ENCODE peak calls at places on chromosomes 6 and 20, in seven cellular contexts. D, A, G, M, Z, H and T are unnamed samples.

GRCh38 chr6:88238901-88239300 is 72.8 kb upstream of the CNR1 start:
- DNase-seq in Z (no peak), M (no peak), G (no peak), A (no peak), D (no peak), H (no peak), T (no peak)

GRCh38 chr20:62728028-62728780 is 19.6 kb downstream of the NTSR1 start:
- DNase-seq in H (peak), D (no peak), G (no peak), M (no peak), Z (no peak), A (no peak), T (no peak)

GRCh38 chr6:95846652-95847051 is 169.1 kb upstream of the FUT9 start:
- DNase-seq in A (no peak), G (no peak), Z (no peak), D (no peak), H (no peak), M (no peak), T (no peak)

GRCh38 chr6:80566361-80566760 is 459.9 kb downstream of the BCKDHB start:
- DNase-seq in M (no peak), D (no peak), H (no peak), Z (no peak), G (no peak), A (no peak), T (no peak)

GRCh38 chr20:62148908-62149314 is 5.3 kb downstream of the SS18L1 start:
- DNase-seq in M (no peak), G (no peak), H (no peak), D (no peak), A (no peak), Z (no peak), T (no peak)

GRCh38 chr6:30781362-30781696 is 37.0 kb upstream of the IER3 start:
- DNase-seq in D (no peak), H (no peak), A (no peak), G (no peak), Z (no peak), M (peak), T (no peak)

GRCh38 chr6:106279179-106279578 is 46.4 kb downstream of the ATG5 start:
- DNase-seq in D (no peak), M (no peak), A (peak), H (no peak), Z (no peak), G (no peak), T (no peak)

GRCh38 chr6:3147914-3148757 is 9.2 kb downstream of the TUBB2A start:
- DNase-seq in A (no peak), D (no peak), Z (no peak), G (no peak), M (no peak), H (no peak), T (no peak)

GRCh38 chr6:8301502-8301901 is 133.8 kb downstream of the SLC35B3 start:
- DNase-seq in M (no peak), G (no peak), Z (no peak), H (no peak), D (no peak), A (no peak), T (no peak)

GRCh38 chr20:51528263-51529026 is 14.1 kb downstream of the NFATC2 start:
- DNase-seq in G (no peak), H (no peak), A (no peak), M (no peak), D (no peak), Z (no peak), T (no peak)

GRCh38 chr6:28542440-28543293 is 17.0 kb downstream of the GPX5 start:
- DNase-seq in Z (peak), D (peak), G (peak), A (peak), H (peak), M (no peak), T (no peak)

GRCh38 chr6:41228616-41229015 is 467 bp downstream of the TREML4 start:
- DNase-seq in D (no peak), A (no peak), H (peak), G (no peak), M (no peak), Z (no peak), T (no peak)

GRCh38 chr6:40164345-40164755 is 230.1 kb upstream of the MOCS1 start:
- DNase-seq in Z (peak), D (no peak), A (no peak), H (no peak), G (no peak), M (peak), T (peak)

GRCh38 chr20:24149881-24150307 is 161.3 kb upstream of the GGTLC1 start:
- DNase-seq in Z (no peak), H (no peak), A (no peak), M (no peak), D (no peak), G (no peak), T (no peak)

GRCh38 chr20:41138527-41139226 is 1.3 kb downstream of the PLCG1 start:
- DNase-seq in G (peak), M (no peak), H (no peak), D (peak), Z (no peak), A (no peak), T (no peak)

GRCh38 chr20:23047738-23048214 is 1.7 kb downstream of the THBD start:
- DNase-seq in A (no peak), M (peak), G (peak), Z (no peak), D (no peak), H (no peak), T (no peak)

GRCh38 chr6:3281669-3282460 is 23.1 kb downstream of the PSMG4 start:
- DNase-seq in G (peak), H (no peak), M (peak), A (peak), D (no peak), Z (peak), T (no peak)

GRCh38 chr20:845967-846893 is 12.7 kb downstream of the FAM110A start:
- DNase-seq in M (peak), D (peak), Z (no peak), A (no peak), H (peak), G (no peak), T (no peak)

GRCh38 chr6:161359617-161359945 is 85.7 kb upstream of the AGPAT4 start:
- DNase-seq in D (no peak), A (peak), H (no peak), G (no peak), Z (no peak), M (no peak), T (no peak)

GRCh38 chr20:4835244-4836177 is 113.8 kb downstream of the PRND start:
- DNase-seq in A (peak), D (no peak), Z (peak), H (no peak), G (no peak), M (peak), T (peak)
- H3K27ac ChIP-seq in A (no peak), D (no peak), Z (peak), H (no peak), G (no peak), M (no peak), T (no peak)

DNA sequence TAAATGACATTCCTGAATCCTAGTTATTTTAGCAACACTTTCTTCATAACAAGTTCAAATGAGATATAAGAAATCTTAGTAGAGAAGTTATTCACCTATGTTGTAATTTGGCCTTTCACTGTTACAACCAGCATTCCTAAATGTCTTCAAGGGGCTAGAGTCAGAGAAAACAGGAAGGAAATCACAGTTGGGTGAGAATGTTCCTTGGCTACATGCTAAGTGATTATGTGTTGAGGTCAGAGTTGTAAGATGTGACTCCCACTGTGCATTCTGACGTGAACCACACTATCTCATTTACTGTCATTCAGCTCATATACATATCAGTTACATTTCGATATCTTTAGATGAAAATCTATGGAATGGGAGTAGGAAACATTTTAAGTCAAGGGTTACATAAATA is 51.0 kb upstream of the MLIP start:
- DNase-seq in Z (no peak), G (no peak), M (no peak), D (no peak), A (peak), H (no peak), T (no peak)
- H3K27ac ChIP-seq in Z (no peak), G (no peak), M (peak), D (no peak), A (no peak), H (no peak), T (no peak)

GRCh38 chr6:37585937-37586336 is 86.2 kb upstream of the CCDC167 start:
- DNase-seq in Z (no peak), H (no peak), M (no peak), D (no peak), G (no peak), A (no peak), T (no peak)

GRCh38 chr6:37587776-37588744 is 88.4 kb upstream of the CCDC167 start:
- DNase-seq in H (no peak), D (no peak), A (no peak), G (no peak), Z (no peak), M (no peak), T (no peak)

GRCh38 chr6:37589198-37589597 is 89.5 kb upstream of the CCDC167 start:
- DNase-seq in A (no peak), M (no peak), H (no peak), G (no peak), D (no peak), Z (no peak), T (no peak)

GRCh38 chr6:37585523-37585905 is 85.8 kb upstream of the CCDC167 start:
- DNase-seq in Z (no peak), H (no peak), G (no peak), M (no peak), D (no peak), A (no peak), T (no peak)

DNA sequence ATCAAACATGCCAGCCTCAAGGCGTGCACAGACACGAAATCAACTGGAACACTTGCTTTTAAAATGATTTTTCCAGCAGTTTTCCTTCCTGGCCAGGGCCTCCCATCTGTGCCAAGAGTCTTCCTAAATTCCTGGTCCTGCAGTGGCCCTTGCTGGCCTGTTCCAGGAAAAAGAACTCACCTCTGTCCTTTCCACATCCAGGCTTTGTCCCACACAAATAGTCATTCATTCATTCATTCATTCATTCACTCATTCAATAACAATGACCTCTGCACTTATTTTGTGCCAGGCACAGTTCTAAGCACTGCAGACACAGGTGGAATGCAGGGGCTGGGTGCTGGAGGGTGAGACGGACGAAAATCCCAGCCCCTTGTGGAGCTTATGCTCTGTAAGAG is 89.0 kb upstream of the CCDC167 start:
- DNase-seq in H (no peak), Z (no peak), D (no peak), G (peak), M (no peak), A (no peak), T (no peak)
- H3K27ac ChIP-seq in H (no peak), Z (no peak), D (no peak), G (no peak), M (no peak), A (no peak), T (no peak)

GRCh38 chr6:20191951-20192350 is 20.3 kb downstream of the MBOAT1 start:
- DNase-seq in D (no peak), M (no peak), Z (no peak), A (no peak), H (no peak), G (no peak), T (no peak)
- H3K27ac ChIP-seq in D (no peak), M (no peak), Z (no peak), A (no peak), H (no peak), G (no peak), T (no peak)

DNA sequence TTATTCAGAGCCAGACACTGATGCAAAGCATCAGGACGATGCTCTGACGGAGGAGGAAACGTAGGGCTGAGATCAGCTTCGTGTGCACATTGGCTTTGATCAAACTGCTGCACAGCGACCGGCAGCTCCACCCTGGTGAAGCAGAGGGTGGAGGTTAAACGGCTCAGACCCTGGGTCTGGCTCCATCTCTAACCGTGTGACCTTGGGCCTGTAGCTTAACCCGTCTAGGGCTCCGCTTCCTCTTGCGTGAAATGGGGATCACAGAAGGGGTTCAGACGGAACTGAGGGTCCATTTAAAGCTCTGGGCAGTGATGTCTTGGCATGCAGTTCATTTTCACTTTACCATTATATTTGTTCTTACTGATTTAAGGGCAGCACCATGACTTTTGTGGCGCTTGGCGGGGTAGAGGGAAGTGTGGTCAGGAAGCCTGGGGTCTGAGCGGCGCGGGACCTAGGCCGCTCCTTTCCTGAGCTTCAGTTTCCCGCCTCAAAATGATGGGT is 639 bp downstream of the RBL1 start:
- DNase-seq in M (no peak), Z (no peak), G (peak), A (no peak), H (peak), D (peak), T (no peak)
- H3K27ac ChIP-seq in M (peak), Z (peak), G (peak), A (peak), H (peak), D (peak), T (peak)

DNA sequence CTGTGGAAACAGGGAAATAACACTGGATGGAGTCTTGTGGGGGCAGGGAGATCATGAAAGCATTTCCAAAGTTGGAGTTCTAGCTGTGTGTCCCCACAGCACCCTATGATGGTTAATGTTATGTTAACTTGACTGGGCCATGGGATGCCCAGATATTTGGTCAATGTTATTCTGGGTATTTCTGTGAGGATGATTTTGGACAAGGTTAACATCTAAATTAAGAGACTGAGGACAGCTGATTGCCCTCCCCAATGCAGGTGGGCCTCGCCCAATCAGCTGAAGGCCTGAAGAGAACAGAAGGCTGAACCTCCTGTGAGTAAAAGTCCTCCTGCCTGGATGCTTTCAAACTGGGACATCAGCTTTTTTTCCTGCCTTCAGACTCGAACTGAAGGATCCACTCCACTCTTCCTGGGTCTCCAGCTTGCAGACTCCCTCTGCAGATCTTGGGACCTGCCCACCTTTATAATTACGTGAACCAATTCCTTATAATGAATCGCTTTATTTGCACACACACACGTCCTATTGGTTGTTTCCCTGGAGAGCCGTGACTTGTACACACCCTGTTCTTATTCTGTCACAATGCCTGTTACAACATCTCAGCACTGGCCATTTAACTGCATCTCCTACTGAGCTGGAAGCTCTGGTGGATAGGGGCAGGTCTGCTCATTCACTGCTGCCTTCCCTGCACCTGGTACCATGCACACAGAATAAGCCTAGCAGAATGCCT is 99.5 kb upstream of the IYD start:
- DNase-seq in D (no peak), M (no peak), A (no peak), G (no peak), Z (no peak), H (no peak), T (no peak)
- H3K27ac ChIP-seq in D (no peak), M (no peak), A (peak), G (peak), Z (no peak), H (no peak), T (no peak)

GRCh38 chr6:151763303-151763702 is 44.2 kb upstream of the ESR1 start:
- DNase-seq in Z (peak), H (no peak), D (no peak), A (peak), M (no peak), G (peak), T (peak)
- H3K27ac ChIP-seq in Z (peak), H (no peak), D (no peak), A (peak), M (no peak), G (no peak), T (peak)

DNA sequence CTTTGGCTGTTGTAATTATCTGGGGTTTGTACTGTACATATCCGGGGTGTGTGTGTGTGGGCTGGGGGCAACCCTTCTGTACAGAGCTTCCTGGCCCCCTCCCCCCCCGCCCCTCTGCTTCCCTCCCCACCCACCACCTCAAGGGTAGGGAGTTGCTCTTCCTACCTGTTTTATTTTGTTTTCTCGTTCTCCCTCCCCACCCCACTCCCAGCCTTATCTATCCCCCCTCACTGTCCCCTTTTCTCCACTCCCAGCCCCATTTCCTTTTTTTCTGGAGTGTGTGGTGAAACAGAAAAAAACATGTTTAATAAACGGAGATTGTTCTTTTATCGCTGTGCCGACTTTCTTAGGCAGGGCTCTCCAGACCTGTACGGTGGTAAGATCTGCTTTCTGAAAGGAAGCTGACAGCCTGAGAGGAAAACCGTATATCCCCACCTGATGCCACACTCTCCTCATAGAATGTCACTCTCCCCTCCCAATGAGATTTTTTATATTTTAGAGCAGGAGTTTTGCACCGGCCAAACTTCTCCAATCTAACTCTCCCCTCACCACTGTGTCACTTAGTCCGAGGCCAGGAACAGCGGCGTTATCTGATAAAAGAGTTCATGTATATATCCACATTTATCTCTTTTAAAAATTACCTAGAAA is 891 bp upstream of the ZBTB9 start:
- DNase-seq in G (no peak), M (no peak), H (peak), D (no peak), Z (no peak), A (peak), T (no peak)
- H3K27ac ChIP-seq in G (peak), M (peak), H (peak), D (peak), Z (peak), A (peak), T (peak)

GRCh38 chr6:143952947-143953346 is 55.1 kb downstream of the PLAGL1 start:
- DNase-seq in M (no peak), H (no peak), G (no peak), A (no peak), Z (no peak), D (no peak), T (no peak)
- H3K27ac ChIP-seq in M (no peak), H (no peak), G (no peak), A (no peak), Z (no peak), D (no peak), T (no peak)